ENCODE peak calls at places on chromosome 4, in eight cellular contexts. One of them, this sample, is unnamed.

GRCh38 chr4:36274158-36274557 is 7.3 kb upstream of the DTHD1 start:
- DNase-seq in right lobe of liver: no peak
- DNase-seq in CD8-positive, alpha-beta T cell: no peak
- DNase-seq in fibroblast of lung: no peak
- DNase-seq in ACHN: peak
- DNase-seq in NAMALWA: no peak
- DNase-seq in stimulated activated CD8-positive, alpha-beta memory T cell treated with anti-CD3 and anti-CD28 coated beads, Interleukin-2, amount 100 ng/mL, for 1 hour: no peak
- DNase-seq in PC-3: peak
- DNase-seq in this sample: no peak

GRCh38 chr4:106355193-106355592 is 13.4 kb downstream of the GIMD1 start:
- DNase-seq in right lobe of liver: peak
- DNase-seq in CD8-positive, alpha-beta T cell: no peak
- DNase-seq in fibroblast of lung: no peak
- DNase-seq in ACHN: no peak
- DNase-seq in NAMALWA: no peak
- DNase-seq in stimulated activated CD8-positive, alpha-beta memory T cell treated with anti-CD3 and anti-CD28 coated beads, Interleukin-2, amount 100 ng/mL, for 1 hour: no peak
- DNase-seq in PC-3: no peak
- DNase-seq in this sample: no peak

GRCh38 chr4:141713185-141713584 is 76.8 kb downstream of the IL15 start:
- DNase-seq in right lobe of liver: no peak
- DNase-seq in CD8-positive, alpha-beta T cell: no peak
- DNase-seq in fibroblast of lung: peak
- DNase-seq in ACHN: peak
- DNase-seq in NAMALWA: no peak
- DNase-seq in stimulated activated CD8-positive, alpha-beta memory T cell treated with anti-CD3 and anti-CD28 coated beads, Interleukin-2, amount 100 ng/mL, for 1 hour: no peak
- DNase-seq in PC-3: no peak
- DNase-seq in this sample: no peak

GRCh38 chr4:89489338-89489771 is 181.8 kb upstream of the GPRIN3 start:
- DNase-seq in right lobe of liver: peak
- DNase-seq in CD8-positive, alpha-beta T cell: no peak
- DNase-seq in fibroblast of lung: no peak
- DNase-seq in ACHN: no peak
- DNase-seq in NAMALWA: no peak
- DNase-seq in stimulated activated CD8-positive, alpha-beta memory T cell treated with anti-CD3 and anti-CD28 coated beads, Interleukin-2, amount 100 ng/mL, for 1 hour: no peak
- DNase-seq in PC-3: no peak
- DNase-seq in this sample: no peak

GRCh38 chr4:53321151-53321987 is 44.5 kb downstream of the SCFD2 start:
- DNase-seq in right lobe of liver: no peak
- DNase-seq in CD8-positive, alpha-beta T cell: no peak
- DNase-seq in fibroblast of lung: peak
- DNase-seq in ACHN: no peak
- DNase-seq in NAMALWA: no peak
- DNase-seq in stimulated activated CD8-positive, alpha-beta memory T cell treated with anti-CD3 and anti-CD28 coated beads, Interleukin-2, amount 100 ng/mL, for 1 hour: no peak
- DNase-seq in PC-3: peak
- DNase-seq in this sample: peak

GRCh38 chr4:170497729-170498128 is 408.0 kb upstream of the AADAT start:
- DNase-seq in right lobe of liver: no peak
- DNase-seq in CD8-positive, alpha-beta T cell: no peak
- DNase-seq in fibroblast of lung: no peak
- DNase-seq in ACHN: no peak
- DNase-seq in NAMALWA: no peak
- DNase-seq in stimulated activated CD8-positive, alpha-beta memory T cell treated with anti-CD3 and anti-CD28 coated beads, Interleukin-2, amount 100 ng/mL, for 1 hour: no peak
- DNase-seq in PC-3: no peak
- DNase-seq in this sample: no peak

GRCh38 chr4:101294591-101294990 is 52.7 kb downstream of the PPP3CA start:
- DNase-seq in right lobe of liver: no peak
- DNase-seq in CD8-positive, alpha-beta T cell: no peak
- DNase-seq in fibroblast of lung: no peak
- DNase-seq in ACHN: no peak
- DNase-seq in NAMALWA: no peak
- DNase-seq in stimulated activated CD8-positive, alpha-beta memory T cell treated with anti-CD3 and anti-CD28 coated beads, Interleukin-2, amount 100 ng/mL, for 1 hour: no peak
- DNase-seq in PC-3: no peak
- DNase-seq in this sample: no peak

GRCh38 chr4:85200106-85200505 is 233.6 kb upstream of the WDFY3 start:
- DNase-seq in right lobe of liver: no peak
- DNase-seq in CD8-positive, alpha-beta T cell: no peak
- DNase-seq in fibroblast of lung: no peak
- DNase-seq in ACHN: no peak
- DNase-seq in NAMALWA: no peak
- DNase-seq in stimulated activated CD8-positive, alpha-beta memory T cell treated with anti-CD3 and anti-CD28 coated beads, Interleukin-2, amount 100 ng/mL, for 1 hour: no peak
- DNase-seq in PC-3: peak
- DNase-seq in this sample: no peak

GRCh38 chr4:176102414-176102813 is 36.8 kb downstream of the WDR17 start:
- DNase-seq in right lobe of liver: no peak
- DNase-seq in CD8-positive, alpha-beta T cell: no peak
- DNase-seq in fibroblast of lung: peak
- DNase-seq in ACHN: no peak
- DNase-seq in NAMALWA: no peak
- DNase-seq in stimulated activated CD8-positive, alpha-beta memory T cell treated with anti-CD3 and anti-CD28 coated beads, Interleukin-2, amount 100 ng/mL, for 1 hour: no peak
- DNase-seq in PC-3: no peak
- DNase-seq in this sample: no peak

GRCh38 chr4:24370421-24370820 is 213.9 kb downstream of the DHX15 start:
- DNase-seq in right lobe of liver: no peak
- DNase-seq in CD8-positive, alpha-beta T cell: no peak
- DNase-seq in fibroblast of lung: no peak
- DNase-seq in ACHN: no peak
- DNase-seq in NAMALWA: no peak
- DNase-seq in stimulated activated CD8-positive, alpha-beta memory T cell treated with anti-CD3 and anti-CD28 coated beads, Interleukin-2, amount 100 ng/mL, for 1 hour: no peak
- DNase-seq in PC-3: no peak
- DNase-seq in this sample: no peak

GRCh38 chr4:145098675-145099037 is 545 bp downstream of the ABCE1 start:
- DNase-seq in right lobe of liver: no peak
- DNase-seq in CD8-positive, alpha-beta T cell: peak
- DNase-seq in fibroblast of lung: peak
- DNase-seq in ACHN: peak
- DNase-seq in NAMALWA: peak
- DNase-seq in stimulated activated CD8-positive, alpha-beta memory T cell treated with anti-CD3 and anti-CD28 coated beads, Interleukin-2, amount 100 ng/mL, for 1 hour: peak
- DNase-seq in PC-3: peak
- DNase-seq in this sample: peak

GRCh38 chr4:77040265-77040664 is 35.5 kb downstream of the CCNI start:
- DNase-seq in right lobe of liver: no peak
- DNase-seq in CD8-positive, alpha-beta T cell: no peak
- DNase-seq in fibroblast of lung: peak
- DNase-seq in ACHN: no peak
- DNase-seq in NAMALWA: no peak
- DNase-seq in stimulated activated CD8-positive, alpha-beta memory T cell treated with anti-CD3 and anti-CD28 coated beads, Interleukin-2, amount 100 ng/mL, for 1 hour: no peak
- DNase-seq in PC-3: peak
- DNase-seq in this sample: no peak

GRCh38 chr4:136562842-136563241 is 969.5 kb downstream of the PCDH18 start:
- DNase-seq in right lobe of liver: no peak
- DNase-seq in CD8-positive, alpha-beta T cell: no peak
- DNase-seq in fibroblast of lung: peak
- DNase-seq in ACHN: peak
- DNase-seq in NAMALWA: no peak
- DNase-seq in stimulated activated CD8-positive, alpha-beta memory T cell treated with anti-CD3 and anti-CD28 coated beads, Interleukin-2, amount 100 ng/mL, for 1 hour: no peak
- DNase-seq in PC-3: no peak
- DNase-seq in this sample: no peak

GRCh38 chr4:53908661-53909078 is 155.7 kb downstream of the CHIC2 start:
- DNase-seq in right lobe of liver: no peak
- DNase-seq in CD8-positive, alpha-beta T cell: no peak
- DNase-seq in fibroblast of lung: peak
- DNase-seq in ACHN: peak
- DNase-seq in NAMALWA: peak
- DNase-seq in stimulated activated CD8-positive, alpha-beta memory T cell treated with anti-CD3 and anti-CD28 coated beads, Interleukin-2, amount 100 ng/mL, for 1 hour: no peak
- DNase-seq in PC-3: peak
- DNase-seq in this sample: peak

GRCh38 chr4:66062044-66062443 is 391.8 kb upstream of the EPHA5 start:
- DNase-seq in right lobe of liver: no peak
- DNase-seq in CD8-positive, alpha-beta T cell: no peak
- DNase-seq in fibroblast of lung: no peak
- DNase-seq in ACHN: no peak
- DNase-seq in NAMALWA: no peak
- DNase-seq in stimulated activated CD8-positive, alpha-beta memory T cell treated with anti-CD3 and anti-CD28 coated beads, Interleukin-2, amount 100 ng/mL, for 1 hour: no peak
- DNase-seq in PC-3: peak
- DNase-seq in this sample: no peak

GRCh38 chr4:15336410-15337184 is 91.2 kb upstream of the C1QTNF7 start:
- DNase-seq in right lobe of liver: no peak
- DNase-seq in CD8-positive, alpha-beta T cell: no peak
- DNase-seq in fibroblast of lung: peak
- DNase-seq in ACHN: no peak
- DNase-seq in NAMALWA: no peak
- DNase-seq in stimulated activated CD8-positive, alpha-beta memory T cell treated with anti-CD3 and anti-CD28 coated beads, Interleukin-2, amount 100 ng/mL, for 1 hour: no peak
- DNase-seq in PC-3: peak
- DNase-seq in this sample: no peak

GRCh38 chr4:857461-857860 is 31.5 kb upstream of the CPLX1 start:
- DNase-seq in right lobe of liver: no peak
- DNase-seq in CD8-positive, alpha-beta T cell: no peak
- DNase-seq in fibroblast of lung: no peak
- DNase-seq in ACHN: no peak
- DNase-seq in NAMALWA: no peak
- DNase-seq in stimulated activated CD8-positive, alpha-beta memory T cell treated with anti-CD3 and anti-CD28 coated beads, Interleukin-2, amount 100 ng/mL, for 1 hour: no peak
- DNase-seq in PC-3: no peak
- DNase-seq in this sample: no peak

GRCh38 chr4:1813915-1814314 is 20.8 kb downstream of the FGFR3 start:
- DNase-seq in right lobe of liver: no peak
- DNase-seq in CD8-positive, alpha-beta T cell: no peak
- DNase-seq in fibroblast of lung: no peak
- DNase-seq in ACHN: no peak
- DNase-seq in NAMALWA: peak
- DNase-seq in stimulated activated CD8-positive, alpha-beta memory T cell treated with anti-CD3 and anti-CD28 coated beads, Interleukin-2, amount 100 ng/mL, for 1 hour: no peak
- DNase-seq in PC-3: no peak
- DNase-seq in this sample: no peak

This sample was measured in HCT116.